ENCODE peak calls at places on chromosome 20, in five cellular contexts. H, U, X, R and Q are unnamed samples.

GRCh38 chr20:23116301-23117089 is 30.4 kb upstream of the CD93 start:
- DNase-seq in H (no peak), U (no peak), X (no peak), R (peak), Q (no peak)

GRCh38 chr20:24018796-24019195 is 30.2 kb upstream of the GGTLC1 start:
- DNase-seq in H (no peak), U (no peak), X (peak), R (no peak), Q (no peak)

GRCh38 chr20:17762243-17762872 is 62.6 kb downstream of the BANF2 start:
- DNase-seq in H (no peak), U (no peak), X (no peak), R (no peak), Q (no peak)

GRCh38 chr20:9610665-9611064 is 96.3 kb downstream of the LAMP5 start:
- DNase-seq in H (no peak), U (no peak), X (no peak), R (no peak), Q (no peak)

GRCh38 chr20:63574829-63575720 is 1.0 kb upstream of the HELZ2 start:
- DNase-seq in H (no peak), U (no peak), X (no peak), R (no peak), Q (no peak)

GRCh38 chr20:17525650-17526049 is 5.5 kb downstream of the BFSP1 start:
- DNase-seq in H (peak), U (no peak), X (peak), R (no peak), Q (no peak)

GRCh38 chr20:52105573-52106422 is 85.8 kb downstream of the ZFP64 start:
- DNase-seq in H (peak), U (peak), X (peak), R (no peak), Q (no peak)

GRCh38 chr20:20205141-20205861 is 153.0 kb downstream of the CFAP61 start:
- DNase-seq in H (no peak), U (no peak), X (no peak), R (no peak), Q (no peak)

GRCh38 chr20:57243480-57244220 is 22.8 kb downstream of the BMP7 start:
- DNase-seq in H (no peak), U (no peak), X (no peak), R (no peak), Q (no peak)

GRCh38 chr20:57244627-57245214 is 21.7 kb downstream of the BMP7 start:
- DNase-seq in H (no peak), U (no peak), X (no peak), R (no peak), Q (no peak)

GRCh38 chr20:57246008-57246407 is 20.4 kb downstream of the BMP7 start:
- DNase-seq in H (no peak), U (no peak), X (no peak), R (no peak), Q (no peak)

GRCh38 chr20:57242414-57242813 is 24.0 kb downstream of the BMP7 start:
- DNase-seq in H (no peak), U (no peak), X (no peak), R (no peak), Q (no peak)

DNA sequence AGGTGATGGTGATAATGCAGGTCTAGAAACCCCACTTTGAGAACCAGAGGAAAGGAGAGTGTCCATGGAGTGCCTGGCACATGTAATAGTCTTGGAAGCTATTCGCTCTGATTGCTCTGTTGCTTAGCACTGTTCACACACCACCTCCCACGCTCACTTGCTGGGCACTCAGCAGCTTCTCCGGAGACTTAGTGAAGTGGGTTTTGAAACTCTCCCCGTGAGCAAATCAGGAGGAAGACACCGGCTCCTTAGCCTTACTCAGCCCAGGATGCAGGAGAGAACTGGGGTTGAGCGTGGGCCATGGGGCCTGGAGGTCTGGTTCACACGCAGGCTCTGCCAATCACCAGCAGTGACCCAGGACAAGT is 22.2 kb downstream of the BMP7 start:
- DNase-seq in H (no peak), U (no peak), X (no peak), R (no peak), Q (peak)
- TF ChIP-seq CTCF in H (no peak), U (no peak), X (no peak), R (no peak), Q (no peak)

DNA sequence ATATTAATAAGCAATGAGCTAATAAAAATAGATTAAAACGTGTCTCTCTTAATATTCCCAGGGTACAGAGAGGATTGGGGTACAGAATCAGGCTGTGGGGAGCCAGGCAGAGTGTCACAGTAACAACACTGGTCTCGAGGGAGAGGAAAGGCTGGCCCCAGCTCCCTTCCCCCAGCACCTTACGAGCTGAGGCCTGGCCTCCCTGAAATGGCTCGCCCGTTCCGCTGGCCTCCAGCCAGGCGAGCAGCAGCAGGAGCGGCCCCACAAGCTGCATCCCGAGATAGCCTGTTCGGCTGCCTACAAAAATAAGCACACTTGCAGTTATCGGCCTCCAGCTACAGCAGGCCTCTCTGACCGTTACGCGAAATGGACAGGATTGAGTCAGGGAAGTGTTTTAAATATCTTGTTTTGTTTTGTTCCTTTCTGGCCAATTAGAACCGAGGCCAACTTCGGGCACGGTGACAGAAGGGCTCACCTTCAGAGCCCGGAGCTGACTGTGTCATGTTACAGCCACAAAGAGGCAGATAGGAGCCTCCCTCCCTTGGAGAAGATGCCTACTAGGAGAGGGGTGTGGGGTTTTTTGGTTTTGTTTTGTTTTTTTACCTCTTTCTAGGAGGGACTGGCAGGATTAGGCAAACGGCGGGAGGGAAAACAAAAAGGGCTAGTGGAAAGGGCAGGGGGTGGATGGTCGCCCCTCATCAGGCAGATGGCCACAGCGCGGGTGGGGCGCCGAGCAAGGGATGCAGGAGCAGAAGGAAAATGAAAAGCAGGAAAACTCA is 4.2 kb upstream of the ZMYND8 start:
- DNase-seq in H (peak), U (peak), X (peak), R (peak), Q (peak)
- TF ChIP-seq POLR2A in H (peak), U (no peak), X (peak), R (peak), Q (peak)

GRCh38 chr20:15555913-15556312 is 1017.3 kb downstream of the KIF16B start:
- DNase-seq in H (no peak), U (peak), X (no peak), R (no peak), Q (no peak)
- H3K27ac ChIP-seq in H (no peak), U (no peak), X (no peak), R (no peak), Q (no peak)

GRCh38 chr20:53623454-53624206 is 30.0 kb upstream of the ZNF217 start:
- DNase-seq in H (peak), U (peak), X (peak), R (peak), Q (peak)
- TF ChIP-seq CTCF in H (no peak), U (no peak), X (peak), R (no peak), Q (no peak)

GRCh38 chr20:21577551-21577950 is 63.7 kb upstream of the NKX2-2 start:
- DNase-seq in H (no peak), U (no peak), X (no peak), R (no peak), Q (no peak)
- TF ChIP-seq POLR2A in H (no peak), U (no peak), X (no peak), R (no peak), Q (no peak)

DNA sequence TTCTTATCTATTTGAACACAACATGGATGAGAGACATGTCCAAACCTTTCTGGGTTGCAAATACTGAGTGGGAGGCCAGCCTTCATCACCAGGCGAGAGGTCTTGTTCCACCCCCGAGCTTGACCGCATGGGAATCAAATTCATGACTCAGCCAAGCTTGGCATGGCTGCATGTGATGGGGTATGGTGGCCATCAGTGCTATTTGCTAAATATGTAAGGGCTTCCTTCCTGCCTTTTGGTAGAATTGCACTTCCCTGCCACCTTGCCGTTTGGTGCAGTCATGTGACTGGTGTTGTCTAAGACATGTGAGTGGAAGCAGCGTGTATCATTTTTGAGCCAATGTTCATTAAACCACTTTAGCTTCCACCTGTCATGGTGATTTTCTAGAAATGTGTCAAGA is 508.9 kb upstream of the SULF2 start:
- DNase-seq in H (peak), U (no peak), X (no peak), R (no peak), Q (no peak)
- H3K27ac ChIP-seq in H (peak), U (no peak), X (peak), R (no peak), Q (peak)

GRCh38 chr20:38173237-38174156 is 8.4 kb upstream of the TGM2 start:
- DNase-seq in H (peak), U (no peak), X (peak), R (no peak), Q (no peak)
- TF ChIP-seq CTCF in H (no peak), U (no peak), X (peak), R (no peak), Q (no peak)